ENCODE peak calls at places on chromosomes 16 and 17, in nine cellular contexts. R, Y, D, X, U, C, T, W and I are unnamed samples.

GRCh38 chr17:14061666-14062560 is 7.4 kb upstream of the COX10 start:
- DNase-seq in W (peak), X (no peak), C (peak), U (peak), R (peak), Y (peak), D (no peak), T (peak), I (no peak)

GRCh38 chr17:78241277-78242023 is 10.0 kb downstream of the TMEM235 start:
- DNase-seq in T (peak), R (no peak), C (peak), Y (no peak), D (no peak), U (peak), W (peak), X (no peak), I (no peak)

GRCh38 chr16:8686879-8687278 is 12.5 kb downstream of the ABAT start:
- DNase-seq in T (no peak), R (no peak), C (no peak), U (no peak), Y (no peak), W (no peak), X (peak), D (no peak), I (no peak)

GRCh38 chr16:86088287-86088686 is 189.3 kb downstream of the IRF8 start:
- DNase-seq in D (no peak), W (no peak), X (no peak), U (no peak), T (no peak), C (no peak), Y (no peak), R (peak), I (no peak)

GRCh38 chr17:17258998-17259397 is 22.0 kb upstream of the FLCN start:
- DNase-seq in R (no peak), U (no peak), W (no peak), C (no peak), Y (no peak), T (no peak), X (no peak), D (no peak), I (no peak)

GRCh38 chr16:17379121-17379571 is 91.6 kb downstream of the XYLT1 start:
- DNase-seq in D (peak), X (no peak), W (peak), T (no peak), Y (peak), R (peak), C (peak), U (peak), I (no peak)

GRCh38 chr17:45307290-45308015 is 9.4 kb downstream of the MAP3K14 start:
- DNase-seq in R (no peak), X (peak), W (peak), T (no peak), U (peak), D (no peak), C (peak), Y (no peak), I (peak)

GRCh38 chr17:59753522-59754467 is 46.3 kb downstream of the VMP1 start:
- DNase-seq in C (peak), T (peak), W (peak), R (no peak), Y (peak), U (peak), D (no peak), X (no peak), I (peak)

GRCh38 chr17:59371426-59372099 is 40.1 kb downstream of the YPEL2 start:
- DNase-seq in D (peak), C (peak), W (peak), R (no peak), T (no peak), U (no peak), Y (no peak), X (peak), I (no peak)

GRCh38 chr17:75614556-75615270 is 18.5 kb upstream of the SMIM5 start:
- DNase-seq in W (no peak), Y (no peak), C (no peak), D (no peak), T (no peak), X (no peak), R (no peak), U (no peak), I (no peak)

GRCh38 chr16:59320657-59321056 is 586.5 kb upstream of the GOT2 start:
- DNase-seq in T (no peak), X (no peak), C (no peak), R (no peak), U (no peak), Y (no peak), D (no peak), W (no peak), I (no peak)

GRCh38 chr17:35057332-35057915 is 6.1 kb downstream of the RFFL start:
- DNase-seq in R (no peak), U (no peak), D (no peak), C (no peak), T (no peak), X (no peak), W (no peak), Y (no peak), I (no peak)

GRCh38 chr16:35748621-35749252 is 2289.3 kb downstream of the TP53TG3F start:
- DNase-seq in U (no peak), Y (no peak), D (peak), C (no peak), W (no peak), X (no peak), T (no peak), R (no peak), I (no peak)

GRCh38 chr17:44110823-44111633 is 12.4 kb downstream of the HDAC5 start:
- DNase-seq in U (peak), T (peak), X (peak), C (peak), D (peak), R (peak), W (peak), Y (peak), I (peak)

DNA sequence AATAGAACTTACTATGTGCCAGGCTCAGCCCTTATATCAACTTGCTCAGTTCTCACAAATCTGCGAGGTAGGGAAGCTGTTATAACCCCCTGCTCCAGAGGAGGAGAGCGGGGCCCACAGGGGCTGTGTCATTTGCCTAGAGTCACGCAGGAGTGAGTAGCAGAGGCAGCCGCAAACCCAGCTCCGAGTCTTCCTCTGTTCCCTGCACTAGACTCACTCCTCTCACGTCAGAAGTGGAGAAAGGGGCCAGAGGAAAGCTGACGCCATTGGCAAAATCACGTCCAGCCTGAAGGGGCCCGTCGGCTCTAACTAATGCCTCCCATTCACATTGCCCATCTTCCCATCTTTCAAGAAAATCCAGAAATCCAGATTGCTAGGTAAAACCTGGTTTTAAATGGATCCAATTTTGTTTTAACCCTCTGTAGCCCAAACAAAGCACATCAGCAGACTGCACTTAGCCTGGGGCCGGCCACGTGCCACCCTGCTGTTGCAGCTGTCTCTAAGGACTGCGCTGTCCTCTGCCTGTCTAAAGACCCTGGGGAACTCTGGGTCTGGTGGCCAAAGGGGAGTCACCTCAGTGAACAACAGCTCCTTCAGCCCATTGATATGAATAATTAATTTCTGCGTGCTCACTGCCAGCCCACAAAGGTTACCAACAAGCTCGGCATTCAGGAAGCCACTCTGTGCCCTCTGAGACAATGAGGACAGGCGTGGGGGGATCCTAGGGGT is 36.6 kb upstream of the ABR start:
- DNase-seq in D (no peak), U (no peak), Y (no peak), C (no peak), T (no peak), R (no peak), X (no peak), W (no peak), I (no peak)
- H3K4me3 ChIP-seq in D (no peak), U (no peak), Y (no peak), C (no peak), T (no peak), R (no peak), X (no peak), W (no peak), I (no peak)

GRCh38 chr16:1152651-1153259 is at the start of gene CACNA1H:
- DNase-seq in T (no peak), C (no peak), D (peak), W (no peak), U (no peak), X (peak), Y (no peak), R (no peak), I (no peak)

GRCh38 chr16:1149101-1149636 is 3.7 kb upstream of the CACNA1H start:
- DNase-seq in R (no peak), T (no peak), C (no peak), W (no peak), U (no peak), D (no peak), X (no peak), Y (no peak), I (no peak)

GRCh38 chr16:1152123-1152638 is 725 bp upstream of the CACNA1H start:
- DNase-seq in U (no peak), W (no peak), D (no peak), X (no peak), R (no peak), Y (no peak), C (no peak), T (no peak), I (no peak)

GRCh38 chr16:1151424-1152122 is 1.3 kb upstream of the CACNA1H start:
- DNase-seq in X (no peak), C (no peak), R (no peak), D (no peak), Y (no peak), W (no peak), U (no peak), T (no peak), I (no peak)

DNA sequence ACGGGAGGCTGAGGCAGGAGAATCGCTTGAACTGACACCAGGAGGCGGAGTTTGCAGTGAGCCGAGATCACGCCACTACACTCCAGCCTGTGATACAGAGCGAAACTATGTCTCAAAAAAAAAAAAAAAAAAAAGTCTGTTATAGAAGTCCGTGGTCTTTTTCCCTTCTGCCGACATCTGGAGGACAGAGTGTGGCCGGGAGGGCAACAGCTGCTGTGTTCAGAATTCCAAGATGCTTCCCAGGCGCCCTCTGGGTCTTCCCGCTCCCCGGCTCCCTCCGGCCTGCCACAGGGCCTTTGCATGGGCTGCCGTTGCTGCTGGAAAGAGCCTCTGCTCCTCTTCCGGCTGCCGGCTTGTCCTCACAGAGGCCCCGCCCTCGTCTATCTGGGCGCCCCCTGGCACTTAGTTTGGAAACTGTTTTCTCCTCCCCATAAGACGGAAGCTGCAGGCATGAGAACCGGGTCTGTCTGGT is 2.4 kb upstream of the CACNA1H start:
- DNase-seq in Y (no peak), W (no peak), X (no peak), D (no peak), T (no peak), U (peak), C (peak), R (no peak), I (no peak)
- TF ChIP-seq CTCF in Y (peak), W (no peak), X (no peak), D (no peak), T (no peak), U (no peak), C (no peak), R (no peak), I (no peak)

GRCh38 chr17:68320943-68321557 is 29.8 kb downstream of the ARSG start:
- DNase-seq in D (no peak), U (no peak), C (no peak), X (no peak), T (no peak), R (no peak), Y (no peak), W (no peak), I (no peak)

GRCh38 chr17:68322630-68323029 is 31.3 kb downstream of the ARSG start:
- DNase-seq in W (no peak), X (no peak), D (no peak), U (no peak), C (no peak), R (no peak), T (no peak), Y (no peak), I (no peak)

GRCh38 chr17:68319420-68320162 is 28.3 kb downstream of the ARSG start:
- DNase-seq in R (no peak), C (no peak), X (no peak), D (no peak), Y (no peak), U (no peak), T (no peak), W (no peak), I (no peak)

GRCh38 chr17:68318103-68318991 is 27.1 kb downstream of the ARSG start:
- DNase-seq in X (peak), D (no peak), R (no peak), U (peak), W (peak), T (no peak), C (peak), Y (peak), I (peak)

DNA sequence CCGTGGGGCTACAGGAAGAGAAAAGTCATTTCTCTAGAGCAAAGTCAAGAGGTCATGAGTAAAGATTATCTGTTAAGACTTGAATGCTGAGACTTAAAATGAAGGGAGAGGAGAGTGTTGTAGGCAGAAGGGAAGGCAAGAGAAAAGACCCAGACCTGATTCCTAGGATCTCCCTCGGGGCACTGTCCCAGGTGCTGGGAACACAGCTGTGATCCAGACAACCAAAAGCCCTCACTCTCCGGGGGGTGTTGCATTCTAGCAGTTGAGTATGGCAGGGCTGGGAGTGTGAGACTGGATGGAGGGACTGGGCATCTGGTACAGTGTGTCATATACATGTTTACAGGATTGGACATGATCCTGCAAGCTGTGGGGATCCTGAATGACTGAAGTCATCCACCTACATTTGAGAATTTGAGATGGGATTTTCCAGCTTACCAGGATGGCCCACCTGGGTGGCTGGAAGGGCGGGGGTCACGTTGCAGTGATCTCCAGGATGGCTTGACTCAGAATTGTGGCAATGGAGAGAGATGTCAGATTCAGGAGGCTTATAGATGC is 29.1 kb downstream of the ARSG start:
- DNase-seq in U (no peak), R (no peak), X (no peak), T (no peak), Y (no peak), D (no peak), W (no peak), C (no peak), I (no peak)
- H3K4me3 ChIP-seq in U (no peak), R (no peak), X (no peak), T (no peak), Y (no peak), D (no peak), W (no peak), C (no peak), I (no peak)

DNA sequence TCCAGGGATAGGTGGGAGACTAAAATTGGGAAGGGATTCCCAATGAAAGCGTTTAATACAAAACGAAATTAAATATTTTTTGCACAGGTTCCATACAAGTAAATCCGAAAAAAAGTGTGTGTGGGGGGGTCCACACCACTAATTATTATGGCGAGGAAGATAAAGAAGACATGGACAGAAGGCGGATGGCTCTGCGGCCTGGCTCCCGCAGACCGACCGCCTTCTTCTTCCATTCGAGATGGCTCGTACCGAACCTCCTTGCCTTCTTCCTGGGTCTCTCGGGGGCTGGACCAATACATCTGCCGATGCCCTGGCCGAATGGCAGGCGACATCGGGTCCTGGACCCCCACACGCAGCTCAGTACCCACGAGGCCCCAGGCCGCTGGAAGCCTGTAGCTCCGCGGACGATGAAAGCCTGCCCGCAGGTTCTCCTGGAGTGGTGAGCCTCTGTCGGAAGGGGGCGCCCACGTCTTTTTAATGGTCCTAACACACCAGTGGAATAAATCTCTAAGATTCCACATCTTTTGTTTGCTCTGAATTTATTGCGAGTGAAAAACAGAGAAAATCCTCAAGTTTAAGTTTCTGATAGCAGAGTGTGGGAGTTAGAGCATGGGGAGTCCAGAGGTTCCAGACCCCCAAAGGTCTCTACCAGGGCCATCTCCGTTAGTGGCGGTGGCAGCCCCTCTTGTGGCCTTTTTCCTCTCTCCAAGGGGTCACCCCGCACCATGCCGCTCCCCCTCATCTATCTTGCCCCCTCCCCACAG is 1.4 kb downstream of the PRAC2 start:
- DNase-seq in X (peak), T (no peak), C (peak), Y (no peak), U (peak), W (peak), D (peak), R (peak), I (peak)
- TF ChIP-seq CTCF in X (peak), T (peak), C (peak), Y (peak), U (peak), W (peak), D (peak), R (peak), I (peak)

DNA sequence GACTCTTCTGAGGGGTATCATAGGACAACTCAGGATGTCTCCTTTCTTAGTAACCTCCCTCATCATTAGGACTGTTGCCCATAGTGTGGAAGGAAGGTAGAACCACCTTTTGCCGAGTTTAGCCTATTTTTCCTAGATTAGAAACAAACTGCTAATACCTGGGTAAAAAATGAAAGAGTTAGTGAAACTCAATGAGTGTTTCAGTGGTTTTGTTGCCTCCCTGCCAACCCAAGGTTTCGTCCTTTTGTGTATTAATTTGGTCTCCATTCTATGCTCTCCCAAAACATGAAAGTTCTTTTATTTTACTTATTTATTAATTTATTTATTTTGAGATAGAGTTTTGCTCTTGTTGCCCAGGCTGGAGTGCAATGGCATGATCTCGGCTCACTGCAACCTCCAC is 174.9 kb upstream of the KCNJ16 start:
- DNase-seq in D (no peak), X (no peak), R (no peak), W (no peak), U (no peak), Y (no peak), C (no peak), T (no peak), I (no peak)
- H3K4me3 ChIP-seq in D (no peak), X (no peak), R (no peak), W (no peak), U (no peak), Y (no peak), C (no peak), T (no peak), I (no peak)

GRCh38 chr16:49958474-49958873 is 66.6 kb upstream of the CNEP1R1 start:
- DNase-seq in D (no peak), W (no peak), U (no peak), C (no peak), R (no peak), X (no peak), T (no peak), Y (no peak), I (no peak)
- TF ChIP-seq CTCF in D (no peak), W (no peak), U (no peak), C (no peak), R (no peak), X (no peak), T (no peak), Y (no peak), I (no peak)

GRCh38 chr17:62703269-62703775 is 75.9 kb downstream of the MRC2 start:
- DNase-seq in U (peak), T (no peak), R (peak), D (no peak), Y (no peak), X (peak), C (peak), W (no peak), I (no peak)

GRCh38 chr17:62705781-62706597 is 78.5 kb downstream of the MRC2 start:
- DNase-seq in C (peak), X (peak), Y (no peak), U (no peak), D (no peak), T (no peak), W (peak), R (peak), I (no peak)

GRCh38 chr17:62705116-62705515 is 77.6 kb downstream of the MRC2 start:
- DNase-seq in T (no peak), D (no peak), W (no peak), U (no peak), Y (no peak), C (no peak), R (peak), X (no peak), I (no peak)

GRCh38 chr17:62703776-62704380 is 76.4 kb downstream of the MRC2 start:
- DNase-seq in W (peak), R (peak), Y (no peak), T (no peak), D (peak), X (peak), C (peak), U (peak), I (no peak)

GRCh38 chr17:62704381-62704971 is 77.0 kb downstream of the MRC2 start:
- DNase-seq in C (peak), X (peak), T (no peak), R (peak), W (peak), Y (no peak), D (no peak), U (peak), I (no peak)
- H3K4me3 ChIP-seq in C (peak), X (peak), T (peak), R (peak), W (peak), Y (peak), D (peak), U (peak), I (peak)